ENCODE peak calls at places on chromosome 16, in seven cellular contexts. M, C, U, E, X, H and Y are unnamed samples.

GRCh38 chr16:27780468-27781194 is 230.7 kb downstream of the KATNIP start:
- DNase-seq in X (no peak), M (no peak), H (no peak), E (no peak), U (no peak), C (no peak), Y (no peak)

GRCh38 chr16:50296807-50297206 is 30.5 kb downstream of the ADCY7 start:
- DNase-seq in X (no peak), H (no peak), U (no peak), C (no peak), M (no peak), E (no peak), Y (no peak)

GRCh38 chr16:814974-815373 is 14.4 kb upstream of the GNG13 start:
- DNase-seq in C (no peak), E (no peak), H (no peak), X (peak; percentile 70), M (no peak), U (no peak), Y (no peak)

GRCh38 chr16:31876955-31877828 is 3.6 kb downstream of the ZNF267 start:
- DNase-seq in U (no peak), X (peak; percentile 96), H (no peak), M (peak; percentile 61), E (peak; percentile 76), C (no peak), Y (no peak)

GRCh38 chr16:68664297-68664696 is 19.2 kb downstream of the CDH3 start:
- DNase-seq in U (no peak), M (no peak), H (no peak), X (no peak), E (no peak), C (no peak), Y (no peak)

GRCh38 chr16:31201511-31202401 is 804 bp downstream of the PYCARD start:
- DNase-seq in M (peak; percentile 82), X (no peak), U (no peak), E (peak; percentile 46), C (peak; percentile 35), H (no peak), Y (no peak)

GRCh38 chr16:13587171-13587570 is 332.8 kb upstream of the ERCC4 start:
- DNase-seq in X (no peak), E (no peak), U (no peak), C (no peak), M (no peak), H (no peak), Y (no peak)

GRCh38 chr16:2078096-2078495 is 30.3 kb downstream of the TSC2 start:
- DNase-seq in C (no peak), H (no peak), M (no peak), X (no peak), E (no peak), U (no peak), Y (no peak)

GRCh38 chr16:3094289-3095027 is 4.6 kb downstream of the ZSCAN10 start:
- DNase-seq in C (no peak), E (peak; percentile 78), U (no peak), H (no peak), M (peak; percentile 78), X (peak; percentile 23), Y (no peak)

GRCh38 chr16:3098459-3099394 is at the start of gene ZSCAN10:
- DNase-seq in H (no peak), X (no peak), E (no peak), U (no peak), M (no peak), C (no peak), Y (no peak)

GRCh38 chr16:3097266-3097665 is 1.8 kb downstream of the ZSCAN10 start:
- DNase-seq in M (no peak), X (no peak), C (no peak), H (no peak), E (no peak), U (no peak), Y (no peak)

GRCh38 chr16:3096362-3096761 is 2.7 kb downstream of the ZSCAN10 start:
- DNase-seq in X (no peak), M (no peak), C (no peak), H (no peak), U (no peak), E (no peak), Y (no peak)

DNA sequence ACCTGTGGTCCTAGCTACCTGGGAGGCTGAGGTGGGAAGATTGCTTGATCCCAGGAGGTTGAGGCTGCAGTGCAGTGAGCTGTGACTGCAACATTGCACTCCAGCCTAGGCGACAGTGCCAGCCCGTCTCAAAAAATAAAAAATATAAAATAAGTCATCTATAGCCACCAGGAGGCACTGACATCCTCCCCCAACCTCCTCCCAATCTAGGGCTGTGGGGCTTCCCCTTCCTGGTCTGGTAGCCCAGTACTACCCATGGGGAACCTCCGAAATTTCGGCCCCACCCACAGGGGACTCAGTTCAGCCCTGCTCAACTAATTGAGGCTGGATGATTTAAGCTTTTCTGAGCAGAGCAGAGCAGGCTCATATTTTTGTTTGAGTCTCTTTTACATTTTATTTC is 3.2 kb downstream of the ZSCAN10 start:
- DNase-seq in X (no peak), C (no peak), M (peak; percentile 90), E (peak; percentile 81), H (no peak), U (no peak), Y (no peak)
- TF ChIP-seq CTCF in X (peak; percentile 16), C (peak; percentile 26), M (peak; percentile 10), E (peak; percentile 43), H (no peak), U (no peak), Y (peak; percentile 35)

DNA sequence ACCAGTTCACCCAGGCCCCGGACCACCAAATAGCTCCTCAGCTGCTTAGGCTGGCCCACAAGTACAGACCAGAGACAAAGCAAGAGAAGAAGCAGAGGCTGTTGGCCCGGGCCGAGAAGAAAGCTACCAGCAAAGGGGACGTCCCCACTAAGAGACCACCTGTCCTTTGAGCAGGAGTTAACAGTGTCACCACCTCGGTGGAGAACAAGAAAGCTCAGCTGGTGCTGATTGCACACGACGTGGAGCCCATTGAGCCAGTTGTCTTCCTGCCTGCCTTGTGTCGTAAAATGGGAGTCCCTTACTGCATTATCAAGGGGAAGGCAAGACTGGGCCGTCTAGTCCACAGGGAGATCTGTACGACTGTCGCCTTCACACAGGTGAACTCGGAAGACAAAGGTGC is 15.4 kb downstream of the FOXF1 start:
- DNase-seq in M (no peak), E (no peak), H (no peak), C (peak; percentile 0), X (no peak), U (no peak), Y (no peak)
- TF ChIP-seq CTCF in M (no peak), E (no peak), H (no peak), C (no peak), X (no peak), U (no peak), Y (no peak)

GRCh38 chr16:57862698-57863433 is 60.6 kb upstream of the KIFC3 start:
- DNase-seq in X (no peak), U (no peak), E (no peak), H (no peak), M (no peak), C (no peak), Y (no peak)

GRCh38 chr16:57866529-57866918 is 64.2 kb upstream of the KIFC3 start:
- DNase-seq in E (no peak), H (no peak), M (no peak), X (no peak), U (no peak), C (no peak), Y (no peak)

GRCh38 chr16:57867000-57867561 is 64.8 kb upstream of the KIFC3 start:
- DNase-seq in U (no peak), H (no peak), M (no peak), E (no peak), C (no peak), X (peak; percentile 10), Y (no peak)

GRCh38 chr16:57865746-57866528 is 63.6 kb upstream of the KIFC3 start:
- DNase-seq in M (no peak), X (no peak), C (no peak), H (no peak), U (no peak), E (no peak), Y (no peak)

GRCh38 chr16:57863434-57864160 is 61.3 kb upstream of the KIFC3 start:
- DNase-seq in H (peak; percentile 68), X (peak; percentile 79), C (peak; percentile 45), M (no peak), E (no peak), U (peak; percentile 52), Y (no peak)
- TF ChIP-seq CTCF in H (peak; percentile 48), X (peak; percentile 78), C (peak; percentile 78), M (peak; percentile 37), E (no peak), U (peak; percentile 60), Y (peak; percentile 58)

GRCh38 chr16:77975942-77976341 is 46.4 kb upstream of the CLEC3A start:
- DNase-seq in E (no peak), U (no peak), H (no peak), M (no peak), X (no peak), C (no peak), Y (no peak)
- TF ChIP-seq CTCF in E (no peak), U (no peak), H (no peak), M (no peak), X (no peak), C (no peak), Y (peak; percentile 22)

DNA sequence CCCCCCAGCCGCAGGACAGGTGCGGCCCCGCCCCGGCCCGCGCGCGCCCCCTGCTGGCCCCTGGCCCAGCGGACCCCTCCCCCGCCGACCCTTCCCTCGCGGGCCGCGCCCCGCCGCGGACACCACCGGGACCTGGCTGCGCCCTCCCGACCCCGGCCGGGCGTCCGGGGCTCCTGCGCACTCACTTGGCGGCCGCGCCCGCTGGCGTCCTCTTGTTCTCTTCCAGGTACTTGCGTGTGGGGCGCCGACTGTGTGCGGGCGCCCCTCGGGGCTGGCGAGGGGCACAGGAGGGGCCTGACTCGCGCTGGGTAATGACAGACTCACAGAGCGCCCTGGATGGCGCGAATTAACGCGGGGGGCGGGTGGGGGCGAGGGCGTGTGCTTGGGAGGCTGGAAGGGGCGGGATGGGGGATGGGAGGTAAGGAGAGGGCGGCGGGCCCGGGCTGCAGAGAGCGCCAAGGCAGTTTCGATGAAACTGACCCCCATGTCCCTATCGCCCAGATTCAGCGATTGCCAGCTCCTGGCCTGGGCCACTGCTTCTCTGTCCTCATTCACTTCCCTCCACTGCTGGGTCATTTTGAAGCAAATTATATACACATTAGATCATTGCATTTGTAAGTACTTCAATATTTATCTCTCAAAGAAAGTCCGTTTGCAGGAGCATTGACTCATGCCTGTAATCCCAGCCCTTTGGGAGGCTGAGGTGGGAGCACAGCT is 445 bp upstream of the DBNDD1 start:
- DNase-seq in X (peak; percentile 89), M (peak; percentile 87), C (no peak), U (no peak), E (peak; percentile 35), H (no peak), Y (no peak)
- TF ChIP-seq CTCF in X (peak; percentile 35), M (peak; percentile 52), C (peak; percentile 38), U (peak; percentile 35), E (peak; percentile 41), H (peak; percentile 34), Y (peak; percentile 59)